ENCODE peak calls at places on chromosome 3, in six cellular contexts. V is uterus, S is lower lobe of right lung, H is mucosa of descending colon, D is neuronal stem cell, X is neural progenitor cell. C is an unnamed sample.

GRCh38 chr3:126137490-126138130 is 42.8 kb downstream of the ALDH1L1 start:
- DNase-seq in S (peak; percentile 22), V (peak; percentile 2), X (no peak), D (no peak), H (no peak), C (peak; percentile 1)

GRCh38 chr3:55143928-55144671 is 216.2 kb upstream of the LRTM1 start:
- DNase-seq in S (no peak), V (no peak), D (no peak), H (no peak), X (no peak), C (no peak)

GRCh38 chr3:179416681-179417080 is 34.6 kb downstream of the GNB4 start:
- DNase-seq in H (no peak), D (no peak), V (no peak), S (no peak), X (no peak), C (no peak)

GRCh38 chr3:138394156-138394555 is 40.3 kb upstream of the ESYT3 start:
- DNase-seq in S (no peak), H (no peak), D (no peak), X (no peak), V (no peak), C (no peak)

GRCh38 chr3:107574650-107575049 is 51.9 kb downstream of the BBX start:
- DNase-seq in H (no peak), S (no peak), X (peak; percentile 40), D (no peak), V (no peak), C (no peak)

GRCh38 chr3:141530133-141530768 is 43.4 kb downstream of the RASA2 start:
- DNase-seq in D (no peak), S (no peak), X (no peak), V (no peak), H (no peak), C (no peak)

GRCh38 chr3:152595975-152596832 is 238.7 kb upstream of the P2RY1 start:
- DNase-seq in V (peak; percentile 66), X (peak; percentile 16), D (no peak), H (peak; percentile 42), S (no peak), C (no peak)

GRCh38 chr3:42678447-42678846 is 6.9 kb upstream of the KLHL40 start:
- DNase-seq in S (no peak), H (no peak), D (no peak), X (no peak), V (no peak), C (no peak)

GRCh38 chr3:84601303-84601702 is 357.5 kb upstream of the CADM2 start:
- DNase-seq in D (peak; percentile 54), H (no peak), V (no peak), S (no peak), X (peak; percentile 75), C (no peak)

GRCh38 chr3:31179768-31180167 is 285.3 kb upstream of the GADL1 start:
- DNase-seq in D (no peak), X (no peak), V (no peak), H (no peak), S (no peak), C (no peak)

GRCh38 chr3:40546811-40547210 is 22.1 kb downstream of the ZNF621 start:
- DNase-seq in H (no peak), V (no peak), S (no peak), X (peak; percentile 12), D (no peak), C (no peak)

GRCh38 chr3:31733234-31733667 is 200.5 kb downstream of the STT3B start:
- DNase-seq in V (peak; percentile 27), S (no peak), D (no peak), X (no peak), H (no peak), C (no peak)

GRCh38 chr3:150412599-150413069 is 4.5 kb downstream of the TSC22D2 start:
- DNase-seq in X (no peak), S (no peak), D (no peak), H (no peak), V (no peak), C (peak; percentile 9)

GRCh38 chr3:155202626-155203025 is 90.9 kb downstream of the STRIT1 start:
- DNase-seq in D (no peak), V (no peak), S (no peak), X (no peak), H (no peak), C (no peak)

GRCh38 chr3:134348524-134348923 is 25.7 kb downstream of the AMOTL2 start:
- DNase-seq in S (no peak), V (no peak), X (no peak), H (no peak), D (no peak), C (no peak)

GRCh38 chr3:127427169-127427655 is 139.4 kb upstream of the PRR20G start:
- DNase-seq in H (no peak), S (no peak), D (no peak), V (peak; percentile 6), X (no peak), C (no peak)

GRCh38 chr3:73874596-73874995 is 249.9 kb upstream of the PDZRN3 start:
- DNase-seq in S (no peak), V (no peak), H (no peak), D (no peak), X (no peak), C (peak; percentile 98)

GRCh38 chr3:158260392-158260791 is 150.5 kb downstream of the RSRC1 start:
- DNase-seq in D (no peak), X (no peak), H (no peak), V (no peak), S (no peak), C (no peak)

GRCh38 chr3:175386630-175387029 is 527.5 kb downstream of the NAALADL2 start:
- DNase-seq in X (no peak), V (no peak), D (no peak), S (no peak), H (no peak), C (no peak)

GRCh38 chr3:101687142-101687931 is 819 bp upstream of the RPL24 start:
- DNase-seq in S (no peak), D (no peak), V (no peak), X (peak; percentile 7), H (no peak), C (no peak)

GRCh38 chr3:11415099-11415498 is 142.9 kb downstream of the ATG7 start:
- DNase-seq in V (no peak), H (no peak), S (no peak), D (no peak), X (no peak), C (no peak)

GRCh38 chr3:46675426-46675825 is 18.1 kb downstream of the ALS2CL start:
- DNase-seq in X (no peak), S (peak; percentile 14), H (no peak), D (no peak), V (no peak), C (no peak)
- H3K36me3 ChIP-seq in X (no peaks in the 10 kb centered on the region), S (peaks cover 60% of the 10 kb centered on the region), H (no peaks in the 10 kb centered on the region), D (no peaks in the 10 kb centered on the region), V (no peaks in the 10 kb centered on the region), C (no peaks in the 10 kb centered on the region)

GRCh38 chr3:48634661-48635221 is 520 bp downstream of the SLC26A6 start:
- DNase-seq in X (peak; percentile 67), D (peak; percentile 38), H (peak; percentile 82), V (peak; percentile 66), S (peak; percentile 67), C (peak; percentile 84)
- H3K36me3 ChIP-seq in X (no peaks in the 10 kb centered on the region), D (peaks cover 43% of the 10 kb centered on the region), H (no peaks in the 10 kb centered on the region), V (no peaks in the 10 kb centered on the region), S (peaks cover 32% of the 10 kb centered on the region), C (peaks cover 21% of the 10 kb centered on the region)

GRCh38 chr3:140467916-140468315 is 209.9 kb upstream of the TRIM42 start:
- DNase-seq in V (no peak), D (no peak), H (no peak), X (no peak), S (no peak), C (no peak)
- H3K36me3 ChIP-seq in V (no peaks in the 10 kb centered on the region), D (no peaks in the 10 kb centered on the region), H (no peaks in the 10 kb centered on the region), X (no peaks in the 10 kb centered on the region), S (no peaks in the 10 kb centered on the region), C (no peaks in the 10 kb centered on the region)

GRCh38 chr3:45737222-45737621 is 48.0 kb downstream of the SACM1L start:
- DNase-seq in D (no peak), S (no peak), V (no peak), X (no peak), H (no peak), C (no peak)

GRCh38 chr3:45739944-45740343 is 50.7 kb downstream of the SACM1L start:
- DNase-seq in V (no peak), H (no peak), S (no peak), X (no peak), D (no peak), C (peak; percentile 95)

GRCh38 chr3:45741247-45741646 is 52.1 kb downstream of the SACM1L start:
- DNase-seq in V (no peak), H (no peak), X (no peak), D (no peak), S (no peak), C (no peak)

GRCh38 chr3:45741742-45742141 is 52.5 kb downstream of the SACM1L start:
- DNase-seq in H (no peak), S (no peak), V (no peak), X (no peak), D (no peak), C (no peak)

DNA sequence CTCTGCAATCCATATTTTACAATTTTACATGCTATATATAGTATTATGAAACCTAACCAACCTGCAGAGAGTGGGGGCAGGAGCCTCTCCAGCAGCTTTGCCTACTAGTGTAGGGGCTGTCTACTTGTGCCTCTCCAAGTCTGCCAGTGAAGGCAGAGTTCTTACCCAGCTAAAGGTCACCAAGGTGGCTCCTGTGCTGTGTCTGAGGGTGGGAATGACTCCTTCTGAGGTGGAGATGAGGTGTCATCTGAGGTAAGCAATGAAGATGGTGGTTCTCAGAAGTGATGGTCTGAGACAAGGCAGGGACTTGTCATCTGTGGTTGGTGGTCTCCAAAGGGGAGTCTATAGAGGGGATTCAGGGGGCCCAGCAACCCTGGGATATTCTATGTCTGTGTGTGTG is 47.5 kb downstream of the SACM1L start:
- DNase-seq in D (no peak), H (no peak), X (no peak), V (no peak), S (no peak), C (no peak)
- H3K36me3 ChIP-seq in D (peaks cover 27% of the 10 kb centered on the region), H (peaks cover 9% of the 10 kb centered on the region), X (peaks cover 26% of the 10 kb centered on the region), V (no peaks in the 10 kb centered on the region), S (peaks cover 98% of the 10 kb centered on the region), C (peaks cover 59% of the 10 kb centered on the region)

DNA sequence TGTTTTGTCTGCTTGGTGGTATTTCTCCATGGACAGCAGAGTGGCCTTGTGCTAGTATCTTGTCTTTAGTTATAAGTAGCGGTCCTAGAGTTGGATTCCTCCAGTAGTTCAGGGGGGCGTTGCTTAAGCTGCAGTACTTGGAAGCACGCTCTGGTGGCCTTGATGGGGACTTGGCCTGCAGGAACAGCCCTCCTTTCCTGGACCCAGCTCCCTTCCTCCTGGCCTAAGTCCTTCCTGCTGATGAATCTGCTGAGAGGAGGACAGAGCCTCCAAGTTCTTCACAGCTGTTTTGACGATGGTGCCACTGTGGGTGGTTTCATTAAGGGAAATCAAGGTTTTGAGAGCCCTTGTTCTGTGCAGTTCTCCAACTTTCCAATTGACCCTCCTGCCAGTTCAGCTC is 38.6 kb upstream of the SEC22A start:
- DNase-seq in H (no peak), D (no peak), V (no peak), X (no peak), S (no peak), C (no peak)
- H3K36me3 ChIP-seq in H (no peaks in the 10 kb centered on the region), D (peaks cover 1% of the 10 kb centered on the region), V (no peaks in the 10 kb centered on the region), X (no peaks in the 10 kb centered on the region), S (peaks cover 61% of the 10 kb centered on the region), C (peaks cover 25% of the 10 kb centered on the region)

GRCh38 chr3:130686833-130687232 is 59.8 kb downstream of the PIK3R4 start:
- DNase-seq in X (no peak), D (no peak), H (no peak), V (no peak), S (no peak), C (no peak)
- H3K36me3 ChIP-seq in X (peaks cover 4% of the 10 kb centered on the region), D (peaks cover 5% of the 10 kb centered on the region), H (peaks cover 7% of the 10 kb centered on the region), V (no peaks in the 10 kb centered on the region), S (peaks cover 50% of the 10 kb centered on the region), C (peaks cover 19% of the 10 kb centered on the region)

C was measured in HAP-1.